ENCODE peak calls at places on chromosomes 13 and 19, in seven cellular contexts. One of them, this sample, is unnamed.

GRCh38 chr13:109226631-109227030 is 559.8 kb downstream of the IRS2 start:
- DNase-seq in GM06990: no peak
- DNase-seq in keratinocyte: no peak
- DNase-seq in BJ: no peak
- DNase-seq in astrocyte: peak; percentile 31
- DNase-seq in mammary epithelial cell: no peak
- DNase-seq in ascending aorta: no peak
- DNase-seq in this sample: no peak

GRCh38 chr13:109729031-109729870 is 57.1 kb downstream of the IRS2 start:
- DNase-seq in GM06990: no peak
- DNase-seq in keratinocyte: no peak
- DNase-seq in BJ: no peak
- DNase-seq in astrocyte: peak; percentile 38
- DNase-seq in mammary epithelial cell: peak; percentile 63
- DNase-seq in ascending aorta: no peak
- DNase-seq in this sample: no peak

GRCh38 chr19:12994701-12995595 is at the start of gene NFIX:
- DNase-seq in GM06990: no peak
- DNase-seq in keratinocyte: no peak
- DNase-seq in BJ: no peak
- DNase-seq in astrocyte: no peak
- DNase-seq in mammary epithelial cell: peak; percentile 62
- DNase-seq in ascending aorta: no peak
- DNase-seq in this sample: no peak

GRCh38 chr19:38277969-38278680 is 13.8 kb downstream of the SPINT2 start:
- DNase-seq in GM06990: no peak
- DNase-seq in keratinocyte: no peak
- DNase-seq in BJ: peak; percentile 63
- DNase-seq in astrocyte: peak; percentile 48
- DNase-seq in mammary epithelial cell: no peak
- DNase-seq in ascending aorta: peak; percentile 33
- DNase-seq in this sample: no peak

GRCh38 chr19:33403221-33403972 is 29.9 kb downstream of the CEBPG start:
- DNase-seq in GM06990: no peak
- DNase-seq in keratinocyte: no peak
- DNase-seq in BJ: no peak
- DNase-seq in astrocyte: no peak
- DNase-seq in mammary epithelial cell: no peak
- DNase-seq in ascending aorta: no peak
- DNase-seq in this sample: no peak

GRCh38 chr19:57786286-57786685 is 16.8 kb downstream of the ZNF586 start:
- DNase-seq in GM06990: no peak
- DNase-seq in keratinocyte: no peak
- DNase-seq in BJ: no peak
- DNase-seq in astrocyte: no peak
- DNase-seq in mammary epithelial cell: no peak
- DNase-seq in ascending aorta: no peak
- DNase-seq in this sample: no peak

GRCh38 chr13:91768746-91769145 is 370.3 kb downstream of the GPC5 start:
- DNase-seq in GM06990: no peak
- DNase-seq in keratinocyte: no peak
- DNase-seq in BJ: no peak
- DNase-seq in astrocyte: no peak
- DNase-seq in mammary epithelial cell: no peak
- DNase-seq in ascending aorta: no peak
- DNase-seq in this sample: no peak

GRCh38 chr19:19820774-19821315 is 705 bp downstream of the ZNF506 start:
- DNase-seq in GM06990: no peak
- DNase-seq in keratinocyte: no peak
- DNase-seq in BJ: no peak
- DNase-seq in astrocyte: no peak
- DNase-seq in mammary epithelial cell: peak; percentile 1
- DNase-seq in ascending aorta: no peak
- DNase-seq in this sample: no peak

GRCh38 chr13:60165391-60166099 is 1.8 kb upstream of the DIAPH3 start:
- DNase-seq in GM06990: no peak
- DNase-seq in keratinocyte: no peak
- DNase-seq in BJ: no peak
- DNase-seq in astrocyte: peak; percentile 42
- DNase-seq in mammary epithelial cell: no peak
- DNase-seq in ascending aorta: no peak
- DNase-seq in this sample: no peak

GRCh38 chr13:69109891-69110525 is 997.6 kb upstream of the ATXN8OS start:
- DNase-seq in GM06990: no peak
- DNase-seq in keratinocyte: no peak
- DNase-seq in BJ: no peak
- DNase-seq in astrocyte: no peak
- DNase-seq in mammary epithelial cell: peak; percentile 0
- DNase-seq in ascending aorta: no peak
- DNase-seq in this sample: no peak

GRCh38 chr19:30371960-30372824 is at the start of gene ZNF536:
- DNase-seq in GM06990: no peak
- DNase-seq in keratinocyte: no peak
- DNase-seq in BJ: no peak
- DNase-seq in astrocyte: no peak
- DNase-seq in mammary epithelial cell: no peak
- DNase-seq in ascending aorta: no peak
- DNase-seq in this sample: no peak

GRCh38 chr19:45470147-45471081 is 2.6 kb downstream of the FOSB start:
- DNase-seq in GM06990: no peak
- DNase-seq in keratinocyte: peak; percentile 49
- DNase-seq in BJ: no peak
- DNase-seq in astrocyte: peak; percentile 91
- DNase-seq in mammary epithelial cell: peak; percentile 69
- DNase-seq in ascending aorta: peak; percentile 39
- DNase-seq in this sample: no peak

DNA sequence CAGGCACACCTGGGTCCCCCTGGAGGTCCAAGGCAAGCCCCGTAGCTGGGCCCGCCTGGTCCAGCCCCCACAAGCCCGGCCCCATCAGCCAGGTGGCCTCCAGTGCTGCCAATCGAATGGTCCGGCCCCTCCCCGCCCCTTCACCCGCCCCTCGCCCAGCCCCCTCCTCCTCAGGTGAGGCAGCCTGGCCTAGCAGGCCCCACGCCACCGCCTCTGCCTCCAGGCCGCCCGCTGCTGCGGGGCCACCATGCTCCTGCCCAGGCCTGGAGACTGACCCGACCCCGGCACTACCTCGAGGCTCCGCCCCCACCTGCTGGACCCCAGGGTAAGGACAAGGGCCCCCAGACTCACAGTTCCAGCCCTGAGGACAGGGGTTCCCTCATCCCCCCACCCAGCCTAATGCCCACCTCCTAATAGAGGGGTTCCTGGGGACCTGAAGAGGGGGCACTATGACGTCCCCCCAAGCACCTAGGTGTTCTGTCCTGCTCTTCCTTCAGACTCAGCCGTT is at the start of gene HPN:
- DNase-seq in GM06990: no peak
- DNase-seq in keratinocyte: no peak
- DNase-seq in BJ: no peak
- DNase-seq in astrocyte: no peak
- DNase-seq in mammary epithelial cell: no peak
- DNase-seq in ascending aorta: no peak
- DNase-seq in this sample: no peak
- H3K4me3 ChIP-seq in GM06990: no peak within 1 kb of the TSS
- H3K4me3 ChIP-seq in keratinocyte: no peak within 1 kb of the TSS
- H3K4me3 ChIP-seq in BJ: no peak within 1 kb of the TSS
- H3K4me3 ChIP-seq in astrocyte: no peak within 1 kb of the TSS
- H3K4me3 ChIP-seq in mammary epithelial cell: no peak within 1 kb of the TSS
- H3K4me3 ChIP-seq in ascending aorta: peak within 1 kb of the TSS; percentile 40
- H3K4me3 ChIP-seq in this sample: no peak within 1 kb of the TSS

GRCh38 chr19:29290853-29291252 is 77.9 kb upstream of the UQCRFS1 start:
- DNase-seq in GM06990: no peak
- DNase-seq in keratinocyte: no peak
- DNase-seq in BJ: no peak
- DNase-seq in astrocyte: no peak
- DNase-seq in mammary epithelial cell: no peak
- DNase-seq in ascending aorta: no peak
- DNase-seq in this sample: no peak
- TF ChIP-seq CTCF in GM06990: peak; percentile 19
- TF ChIP-seq CTCF in keratinocyte: no peak
- TF ChIP-seq CTCF in BJ: no peak
- TF ChIP-seq CTCF in astrocyte: no peak
- TF ChIP-seq CTCF in mammary epithelial cell: no peak
- TF ChIP-seq CTCF in ascending aorta: no peak
- TF ChIP-seq CTCF in this sample: no peak

GRCh38 chr19:1302534-1303239 is 17.0 kb downstream of the EFNA2 start:
- DNase-seq in GM06990: no peak
- DNase-seq in keratinocyte: no peak
- DNase-seq in BJ: no peak
- DNase-seq in astrocyte: no peak
- DNase-seq in mammary epithelial cell: no peak
- DNase-seq in ascending aorta: no peak
- DNase-seq in this sample: no peak
- H3K27me3 ChIP-seq in GM06990: no peaks in the 10 kb centered on the region
- H3K27me3 ChIP-seq in keratinocyte: peaks cover 10% of the 10 kb centered on the region
- H3K27me3 ChIP-seq in BJ: no peaks in the 10 kb centered on the region
- H3K27me3 ChIP-seq in astrocyte: peaks cover 4% of the 10 kb centered on the region
- H3K27me3 ChIP-seq in mammary epithelial cell: no peaks in the 10 kb centered on the region
- H3K27me3 ChIP-seq in ascending aorta: no peaks in the 10 kb centered on the region
- H3K27me3 ChIP-seq in this sample: peaks cover 16% of the 10 kb centered on the region

GRCh38 chr13:96994849-96995243 is 570 bp upstream of the OXGR1 start:
- DNase-seq in GM06990: no peak
- DNase-seq in keratinocyte: no peak
- DNase-seq in BJ: no peak
- DNase-seq in astrocyte: no peak
- DNase-seq in mammary epithelial cell: no peak
- DNase-seq in ascending aorta: no peak
- DNase-seq in this sample: no peak
- H3K4me3 ChIP-seq in GM06990: no peak overlapping the region
- H3K4me3 ChIP-seq in keratinocyte: no peak overlapping the region
- H3K4me3 ChIP-seq in BJ: no peak overlapping the region
- H3K4me3 ChIP-seq in astrocyte: no peak overlapping the region
- H3K4me3 ChIP-seq in mammary epithelial cell: no peak overlapping the region
- H3K4me3 ChIP-seq in ascending aorta: no peak overlapping the region
- H3K4me3 ChIP-seq in this sample: no peak overlapping the region

GRCh38 chr19:54429176-54429495 is 13.9 kb downstream of the TTYH1 start:
- DNase-seq in GM06990: no peak
- DNase-seq in keratinocyte: no peak
- DNase-seq in BJ: no peak
- DNase-seq in astrocyte: no peak
- DNase-seq in mammary epithelial cell: no peak
- DNase-seq in ascending aorta: no peak
- DNase-seq in this sample: no peak

GRCh38 chr19:54431255-54431838 is 16.1 kb downstream of the TTYH1 start:
- DNase-seq in GM06990: no peak
- DNase-seq in keratinocyte: no peak
- DNase-seq in BJ: no peak
- DNase-seq in astrocyte: peak; percentile 31
- DNase-seq in mammary epithelial cell: peak; percentile 53
- DNase-seq in ascending aorta: no peak
- DNase-seq in this sample: no peak

GRCh38 chr19:54432144-54432738 is 16.8 kb upstream of the LENG8 start:
- DNase-seq in GM06990: no peak
- DNase-seq in keratinocyte: no peak
- DNase-seq in BJ: no peak
- DNase-seq in astrocyte: no peak
- DNase-seq in mammary epithelial cell: peak; percentile 78
- DNase-seq in ascending aorta: no peak
- DNase-seq in this sample: no peak

GRCh38 chr19:54429545-54430227 is 14.4 kb downstream of the TTYH1 start:
- DNase-seq in GM06990: no peak
- DNase-seq in keratinocyte: no peak
- DNase-seq in BJ: no peak
- DNase-seq in astrocyte: no peak
- DNase-seq in mammary epithelial cell: no peak
- DNase-seq in ascending aorta: no peak
- DNase-seq in this sample: no peak

DNA sequence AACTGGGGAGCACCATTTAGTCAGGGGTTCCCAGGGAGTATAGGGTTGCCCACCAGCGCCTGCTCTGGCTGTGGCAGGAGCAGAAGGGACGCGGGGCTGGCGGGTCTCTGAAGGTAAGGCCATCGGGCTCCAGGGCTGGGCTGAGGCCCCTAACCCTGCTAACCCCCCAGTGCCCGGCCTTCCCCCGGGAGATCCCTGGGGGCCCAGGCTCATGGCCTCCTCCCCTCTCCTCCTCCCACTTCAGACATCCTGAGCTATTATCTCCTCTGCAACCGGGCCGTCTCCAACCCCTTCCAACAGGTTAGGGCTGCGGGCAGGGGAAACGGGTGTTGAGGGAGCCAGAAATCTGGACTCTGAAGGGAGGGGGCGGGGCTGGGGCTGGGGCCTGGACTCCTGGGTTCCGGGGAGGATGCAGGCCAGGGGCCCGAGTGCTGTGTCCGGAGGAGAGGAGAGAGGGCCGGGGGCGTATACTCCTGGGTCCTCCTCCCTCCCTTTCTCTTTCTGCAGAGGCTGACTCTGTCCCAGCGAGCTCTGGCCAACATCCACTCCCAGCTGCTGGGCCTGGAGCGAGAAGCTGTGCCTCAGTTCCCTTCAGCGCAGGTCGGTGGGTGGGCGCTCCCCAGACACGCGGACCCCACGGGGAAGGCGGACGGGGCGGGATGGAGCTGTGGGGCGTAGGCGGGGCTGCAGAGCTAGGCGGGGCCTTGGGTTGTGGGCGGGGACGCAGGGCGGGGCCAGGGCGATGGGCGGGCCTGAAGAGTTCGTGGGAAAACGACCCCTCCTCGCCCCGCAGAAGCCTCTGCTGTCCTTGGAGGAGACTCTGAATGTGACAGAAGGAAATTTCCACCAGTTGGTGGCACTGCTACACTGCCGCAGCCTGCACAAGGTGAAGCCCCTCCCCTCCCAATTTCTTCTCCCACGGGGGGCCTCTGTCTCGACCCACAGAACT is 15.3 kb downstream of the TTYH1 start:
- DNase-seq in GM06990: no peak
- DNase-seq in keratinocyte: no peak
- DNase-seq in BJ: no peak
- DNase-seq in astrocyte: no peak
- DNase-seq in mammary epithelial cell: no peak
- DNase-seq in ascending aorta: no peak
- DNase-seq in this sample: no peak
- TF ChIP-seq CTCF in GM06990: no peak
- TF ChIP-seq CTCF in keratinocyte: no peak
- TF ChIP-seq CTCF in BJ: no peak
- TF ChIP-seq CTCF in astrocyte: no peak
- TF ChIP-seq CTCF in mammary epithelial cell: peak; percentile 20
- TF ChIP-seq CTCF in ascending aorta: no peak
- TF ChIP-seq CTCF in this sample: peak; percentile 13

GRCh38 chr13:20191311-20191901 is 1.3 kb downstream of the GJB2 start:
- DNase-seq in GM06990: no peak
- DNase-seq in keratinocyte: no peak
- DNase-seq in BJ: no peak
- DNase-seq in astrocyte: no peak
- DNase-seq in mammary epithelial cell: no peak
- DNase-seq in ascending aorta: no peak
- DNase-seq in this sample: no peak
- H3K27me3 ChIP-seq in GM06990: no peaks in the 10 kb centered on the region
- H3K27me3 ChIP-seq in keratinocyte: no peaks in the 10 kb centered on the region
- H3K27me3 ChIP-seq in BJ: peaks cover 43% of the 10 kb centered on the region
- H3K27me3 ChIP-seq in astrocyte: peaks cover 42% of the 10 kb centered on the region
- H3K27me3 ChIP-seq in mammary epithelial cell: no peaks in the 10 kb centered on the region
- H3K27me3 ChIP-seq in ascending aorta: peaks cover 25% of the 10 kb centered on the region
- H3K27me3 ChIP-seq in this sample: peaks cover 16% of the 10 kb centered on the region

DNA sequence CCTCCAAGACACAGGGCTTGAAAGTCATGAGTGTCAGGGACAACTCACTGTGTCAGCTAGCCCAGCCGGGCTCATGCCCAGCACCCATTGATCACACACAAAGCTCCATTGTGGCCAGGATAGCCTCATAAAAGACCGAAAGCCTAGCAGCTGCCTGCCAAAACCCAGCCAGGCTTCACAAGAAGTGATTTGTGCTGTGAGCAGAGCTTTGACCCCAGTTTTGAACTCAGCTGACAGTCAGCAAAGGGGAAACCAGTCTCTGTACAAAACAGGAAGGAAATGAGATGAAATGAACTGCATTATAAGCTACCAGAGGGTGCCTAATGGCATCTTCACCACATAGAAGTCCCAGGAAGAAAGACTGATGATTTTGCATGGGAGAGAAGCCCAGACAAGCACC is 2.9 kb upstream of the RUBCNL start:
- DNase-seq in GM06990: peak; percentile 73
- DNase-seq in keratinocyte: no peak
- DNase-seq in BJ: no peak
- DNase-seq in astrocyte: no peak
- DNase-seq in mammary epithelial cell: peak; percentile 71
- DNase-seq in ascending aorta: no peak
- DNase-seq in this sample: peak; percentile 43
- H3K4me3 ChIP-seq in GM06990: no peak overlapping the region
- H3K4me3 ChIP-seq in keratinocyte: no peak overlapping the region
- H3K4me3 ChIP-seq in BJ: no peak overlapping the region
- H3K4me3 ChIP-seq in astrocyte: no peak overlapping the region
- H3K4me3 ChIP-seq in mammary epithelial cell: no peak overlapping the region
- H3K4me3 ChIP-seq in ascending aorta: no peak overlapping the region
- H3K4me3 ChIP-seq in this sample: no peak overlapping the region